ENCODE peak calls at places on chromosome 10, in eight cellular contexts. G, Q, A, I, O, B, Y and D are unnamed samples.

GRCh38 chr10:3272300-3272699 is 99.7 kb upstream of the PITRM1 start:
- DNase-seq in B (no peak), I (no peak), G (no peak), Q (no peak), Y (no peak), A (no peak), O (no peak), D (no peak)

GRCh38 chr10:74982634-74982982 is 128.8 kb upstream of the SAMD8 start:
- DNase-seq in Y (no peak), A (no peak), B (no peak), O (no peak), Q (no peak), G (no peak), I (no peak), D (no peak)

GRCh38 chr10:64201936-64202335 is 680.7 kb downstream of the REEP3 start:
- DNase-seq in A (no peak), I (no peak), Q (no peak), O (no peak), B (no peak), Y (no peak), G (no peak), D (no peak)

GRCh38 chr10:96211775-96212174 is 59.6 kb downstream of the BLNK start:
- DNase-seq in G (no peak), I (no peak), Y (no peak), B (no peak), O (no peak), Q (no peak), A (no peak), D (no peak)

GRCh38 chr10:48523212-48523819 is 81.6 kb downstream of the ARHGAP22 start:
- DNase-seq in O (peak), I (peak), G (peak), B (peak), Y (no peak), A (peak), Q (no peak), D (no peak)

GRCh38 chr10:113187066-113187777 is 237.2 kb downstream of the TCF7L2 start:
- DNase-seq in Q (no peak), A (no peak), O (no peak), I (no peak), Y (no peak), G (peak), B (peak), D (peak)

GRCh38 chr10:119006451-119007210 is 22.9 kb upstream of the NANOS1 start:
- DNase-seq in B (peak), Q (no peak), G (peak), A (no peak), Y (peak), I (peak), O (peak), D (peak)

GRCh38 chr10:70648427-70648826 is 23.9 kb upstream of the ADAMTS14 start:
- DNase-seq in I (no peak), O (peak), Y (no peak), G (no peak), B (peak), Q (no peak), A (no peak), D (no peak)

GRCh38 chr10:109882251-109883057 is 40.9 kb downstream of the XPNPEP1 start:
- DNase-seq in I (no peak), A (peak), Y (no peak), Q (no peak), G (no peak), B (no peak), O (no peak), D (no peak)

GRCh38 chr10:66535418-66535817 is 390.4 kb upstream of the LRRTM3 start:
- DNase-seq in G (no peak), I (no peak), A (no peak), O (no peak), B (no peak), Y (no peak), Q (no peak), D (no peak)

GRCh38 chr10:24894309-24894708 is 58.1 kb downstream of the PRTFDC1 start:
- DNase-seq in G (peak), B (peak), Q (no peak), Y (no peak), O (no peak), I (peak), A (no peak), D (peak)

GRCh38 chr10:95545981-95546380 is 15.2 kb downstream of the SORBS1 start:
- DNase-seq in Q (no peak), A (no peak), G (no peak), B (no peak), I (no peak), O (no peak), Y (no peak), D (no peak)

GRCh38 chr10:48482207-48482606 is 122.7 kb downstream of the ARHGAP22 start:
- DNase-seq in B (no peak), Q (no peak), A (no peak), I (no peak), G (no peak), Y (no peak), O (no peak), D (no peak)

GRCh38 chr10:87860156-87860795 is 3.1 kb downstream of the KLLN start:
- DNase-seq in I (no peak), B (peak), O (peak), A (no peak), Y (no peak), G (peak), Q (peak), D (peak)

GRCh38 chr10:4633186-4633585 is 192.8 kb upstream of the AKR1E2 start:
- DNase-seq in O (no peak), G (no peak), Q (no peak), B (no peak), I (no peak), A (no peak), Y (no peak), D (no peak)

GRCh38 chr10:61000769-61001730 is 57.1 kb upstream of the RHOBTB1 start:
- DNase-seq in O (peak), Q (peak), Y (no peak), G (no peak), I (no peak), B (peak), A (no peak), D (peak)

GRCh38 chr10:122466866-122467470 is 5.6 kb downstream of the HTRA1 start:
- DNase-seq in B (no peak), A (no peak), O (no peak), Q (no peak), G (no peak), Y (no peak), I (no peak), D (no peak)

GRCh38 chr10:84537447-84537931 is 209.1 kb downstream of the CCSER2 start:
- DNase-seq in A (no peak), B (peak), Q (peak), O (peak), Y (no peak), G (peak), I (no peak), D (peak)

GRCh38 chr10:70960316-70960715 is 72.0 kb upstream of the PCBD1 start:
- DNase-seq in Y (no peak), O (no peak), I (no peak), A (no peak), B (no peak), Q (no peak), G (no peak), D (no peak)

GRCh38 chr10:25627606-25628005 is 306.4 kb upstream of the MYO3A start:
- DNase-seq in Q (no peak), G (no peak), B (peak), I (no peak), A (no peak), O (no peak), Y (no peak), D (no peak)

GRCh38 chr10:119320981-119321380 is 113.6 kb downstream of the GRK5 start:
- DNase-seq in O (no peak), Y (no peak), I (no peak), A (no peak), Q (no peak), B (peak), G (no peak), D (no peak)

GRCh38 chr10:91335147-91335546 is 75.0 kb upstream of the HECTD2 start:
- DNase-seq in G (no peak), A (no peak), I (no peak), O (no peak), Q (no peak), Y (no peak), B (no peak), D (no peak)

GRCh38 chr10:71250405-71250804 is 38.0 kb downstream of the UNC5B start:
- DNase-seq in O (no peak), G (no peak), I (no peak), Q (no peak), A (no peak), B (no peak), Y (no peak), D (no peak)

GRCh38 chr10:132721725-132722124 is 64.2 kb downstream of the NKX6-2 start:
- DNase-seq in I (peak), A (no peak), G (no peak), B (peak), O (no peak), Q (no peak), Y (no peak), D (no peak)

GRCh38 chr10:61063911-61064310 is 119.9 kb upstream of the RHOBTB1 start:
- DNase-seq in O (peak), B (no peak), G (peak), Y (no peak), I (no peak), Q (no peak), A (no peak), D (no peak)

GRCh38 chr10:629186-629998 is 60.1 kb downstream of the DIP2C start:
- DNase-seq in A (no peak), G (no peak), Y (no peak), O (no peak), I (no peak), Q (no peak), B (no peak), D (no peak)

GRCh38 chr10:84354623-84355022 is 26.2 kb downstream of the CCSER2 start:
- DNase-seq in B (no peak), O (no peak), A (no peak), Y (no peak), I (no peak), Q (no peak), G (no peak), D (no peak)

GRCh38 chr10:129863231-129863663 is 100.8 kb downstream of the EBF3 start:
- DNase-seq in Q (no peak), A (no peak), O (no peak), Y (no peak), G (no peak), I (no peak), B (no peak), D (no peak)

GRCh38 chr10:91931526-91932190 is 8.1 kb downstream of the BTAF1 start:
- DNase-seq in I (no peak), A (no peak), Q (no peak), G (no peak), Y (no peak), O (no peak), B (no peak), D (no peak)

GRCh38 chr10:101906586-101907183 is 63.1 kb upstream of the KCNIP2 start:
- DNase-seq in O (no peak), A (no peak), B (no peak), G (no peak), Q (peak), I (no peak), Y (no peak), D (no peak)

GRCh38 chr10:25639646-25640045 is 294.4 kb upstream of the MYO3A start:
- DNase-seq in B (peak), I (no peak), O (peak), Y (no peak), G (peak), A (no peak), Q (no peak), D (no peak)

GRCh38 chr10:95308389-95309302 is 17.8 kb upstream of the PDLIM1 start:
- DNase-seq in I (peak), A (peak), Q (no peak), G (peak), Y (peak), O (peak), B (peak), D (peak)

DNA sequence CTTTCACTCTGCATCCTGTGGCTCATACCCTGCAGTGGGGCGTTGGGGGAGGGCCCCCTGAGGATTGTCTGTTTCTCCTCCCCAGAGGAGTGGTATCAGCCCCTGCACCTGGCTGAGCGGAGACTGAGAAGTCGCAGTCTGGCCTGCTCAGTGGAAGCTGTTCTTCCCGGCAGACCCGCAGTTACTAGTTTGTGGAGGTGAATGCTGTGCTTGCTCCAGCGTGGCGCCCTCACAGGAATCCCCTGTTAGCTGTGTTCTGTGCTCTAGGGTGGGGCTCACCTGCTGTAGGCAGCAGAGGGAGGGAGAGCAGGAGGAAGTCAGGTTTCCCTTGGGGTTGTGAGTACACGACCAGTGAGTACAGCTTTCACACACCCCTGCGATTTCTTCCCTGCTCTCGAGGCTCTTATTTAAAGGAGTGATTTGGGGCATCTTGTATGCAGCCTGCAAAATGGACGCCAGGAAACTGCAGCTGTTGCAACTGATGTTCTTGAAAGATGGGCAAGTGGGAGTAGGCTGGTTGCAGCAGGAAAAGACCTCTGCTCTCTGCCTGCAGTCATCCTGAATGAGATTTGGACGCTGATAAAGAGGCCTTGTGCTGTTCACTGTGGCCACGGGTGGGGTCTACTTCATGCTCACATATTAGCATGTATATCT is 66.4 kb downstream of the HK1 start:
- DNase-seq in A (no peak), Q (peak), I (no peak), B (no peak), G (no peak), Y (no peak), O (no peak), D (no peak)
- TF ChIP-seq CTCF in A (no peak), Q (no peak), I (no peak), B (no peak), G (no peak), Y (no peak), O (no peak), D (no peak)

DNA sequence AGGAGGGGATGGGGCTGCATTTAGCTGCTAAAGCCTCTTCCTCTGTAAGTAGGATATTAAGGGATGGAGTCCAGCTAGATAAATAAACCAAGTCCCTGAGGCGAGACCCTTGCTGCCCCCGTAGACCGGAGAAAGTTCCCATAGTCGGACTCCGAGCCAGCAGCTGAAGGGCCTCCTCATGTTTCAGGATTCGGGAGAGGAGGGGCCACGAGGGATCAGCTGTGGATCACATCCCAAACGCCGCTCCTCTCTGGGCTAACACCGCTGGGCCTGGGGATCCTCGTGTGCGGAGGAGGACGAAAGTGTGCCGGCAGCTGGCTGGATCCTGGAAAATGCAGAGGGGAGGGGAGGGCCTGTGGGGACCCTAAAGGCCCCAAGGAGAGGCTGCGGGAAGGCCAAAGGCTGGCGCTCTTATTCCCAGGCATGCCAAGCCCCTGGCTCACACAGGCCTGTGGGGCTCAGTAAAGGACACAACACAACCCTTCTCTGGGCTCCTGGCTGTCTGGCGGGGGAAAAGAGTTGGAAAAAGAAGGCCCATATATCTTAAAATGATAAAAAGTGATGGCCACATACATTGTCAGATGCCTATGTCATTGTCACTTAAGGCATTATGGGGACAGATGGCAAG is 82.5 kb upstream of the TMEM72 start:
- DNase-seq in G (no peak), Q (no peak), I (no peak), Y (no peak), O (no peak), A (no peak), B (peak), D (no peak)
- TF ChIP-seq CTCF in G (no peak), Q (no peak), I (no peak), Y (no peak), O (no peak), A (no peak), B (no peak), D (no peak)

DNA sequence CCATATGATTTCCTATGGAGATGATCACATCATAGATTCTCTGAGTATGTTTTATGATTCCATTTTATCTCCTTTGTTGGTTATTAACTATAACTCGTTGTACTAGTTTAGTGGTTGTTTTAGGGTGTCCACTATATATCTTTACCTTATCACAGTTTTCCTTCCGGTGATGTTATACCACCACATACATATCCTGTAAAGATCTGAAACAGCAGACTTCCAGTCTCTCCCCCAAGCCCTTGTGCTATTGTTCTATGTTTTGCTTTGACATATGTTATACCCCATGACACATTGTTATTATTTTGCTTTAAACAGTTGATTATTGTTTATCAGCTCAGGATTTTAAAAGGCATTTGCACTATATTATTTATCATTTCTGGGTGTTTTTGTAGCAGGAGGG is 7.3 kb downstream of the IL15RA start:
- DNase-seq in B (no peak), A (no peak), Q (no peak), G (no peak), Y (no peak), I (no peak), O (no peak), D (no peak)
- TF ChIP-seq CTCF in B (no peak), A (no peak), Q (no peak), G (no peak), Y (no peak), I (no peak), O (no peak), D (no peak)

GRCh38 chr10:103745264-103746247 is 109.8 kb downstream of the SH3PXD2A start:
- DNase-seq in B (no peak), I (no peak), Q (no peak), O (peak), A (no peak), Y (peak), G (peak), D (peak)
- TF ChIP-seq CTCF in B (no peak), I (no peak), Q (no peak), O (no peak), A (no peak), Y (no peak), G (no peak), D (no peak)

GRCh38 chr10:16314259-16314658 is 122.6 kb upstream of the PTER start:
- DNase-seq in I (no peak), Y (no peak), A (no peak), G (no peak), O (no peak), Q (no peak), B (no peak), D (peak)
- TF ChIP-seq CTCF in I (no peak), Y (no peak), A (no peak), G (no peak), O (no peak), Q (no peak), B (no peak), D (peak)

DNA sequence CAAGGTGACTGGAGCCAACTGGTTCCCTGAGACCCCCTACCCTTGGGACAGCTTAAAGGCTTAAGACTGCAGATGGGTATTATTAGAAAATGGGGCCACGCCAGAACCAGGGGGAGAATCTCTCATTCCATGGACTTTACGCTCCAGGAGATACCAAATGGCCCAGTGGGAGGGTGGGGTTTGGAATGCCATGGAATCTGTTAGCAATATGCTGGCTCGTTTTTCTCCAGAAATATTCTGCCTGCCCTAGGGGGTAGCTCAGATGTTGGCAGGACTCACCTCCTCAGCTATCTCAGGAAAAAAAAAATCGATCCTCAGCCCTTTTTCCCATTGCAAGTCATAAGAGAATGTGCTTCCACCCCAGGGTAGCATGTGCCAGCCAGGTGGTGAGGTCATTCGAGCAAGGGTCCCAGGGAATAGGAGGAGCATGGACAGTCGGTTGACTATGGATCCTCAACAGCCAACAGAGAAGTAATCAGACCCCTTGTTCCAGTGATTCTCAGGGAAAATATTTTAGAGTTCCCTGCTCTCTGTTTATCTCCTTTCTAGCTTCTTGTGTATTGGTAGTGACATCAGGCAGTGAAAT is 22.9 kb downstream of the SVIL start:
- DNase-seq in B (no peak), G (no peak), Y (no peak), O (no peak), A (no peak), Q (no peak), I (no peak), D (no peak)
- TF ChIP-seq CTCF in B (no peak), G (no peak), Y (no peak), O (no peak), A (no peak), Q (no peak), I (no peak), D (no peak)